ENCODE peak calls at places on chromosomes 12 and 14, in eight cellular contexts. One of them, this sample, is unnamed.

GRCh38 chr12:14454098-14454907 is 88.8 kb downstream of the ATF7IP start:
- DNase-seq in head of caudate nucleus: no peak
- DNase-seq in stimulated activated naive CD8-positive, alpha-beta T cell treated with anti-CD3 and anti-CD28 coated beads, Interleukin-15, Interleukin-2, amounts not matched to agents 100 U/mL and 50 U/mL, for 24 hours: no peak
- DNase-seq in NCI-H1092 treated with DMSO at 0.1 percent for 48 hours: peak; percentile 57
- DNase-seq in activated naive CD4-positive, alpha-beta T cell treated with anti-CD3 and anti-CD28 coated beads for 36 hours: peak; percentile 31
- DNase-seq in nephron progenitor cell: peak; percentile 9
- DNase-seq in tibial artery: no peak
- DNase-seq in breast epithelium: no peak
- DNase-seq in this sample: no peak

GRCh38 chr12:74646831-74647230 is 109.2 kb downstream of the ATXN7L3B start:
- DNase-seq in NCI-H1092 treated with DMSO at 0.1 percent for 48 hours: peak; percentile 14
- DNase-seq in nephron progenitor cell: no peak
- DNase-seq in activated naive CD4-positive, alpha-beta T cell treated with anti-CD3 and anti-CD28 coated beads for 36 hours: no peak
- DNase-seq in tibial artery: no peak
- DNase-seq in head of caudate nucleus: no peak
- DNase-seq in stimulated activated naive CD8-positive, alpha-beta T cell treated with anti-CD3 and anti-CD28 coated beads, Interleukin-15, Interleukin-2, amounts not matched to agents 100 U/mL and 50 U/mL, for 24 hours: no peak
- DNase-seq in breast epithelium: no peak
- DNase-seq in this sample: no peak

GRCh38 chr12:24153041-24153440 is 203.6 kb upstream of the SOX5 start:
- DNase-seq in breast epithelium: no peak
- DNase-seq in NCI-H1092 treated with DMSO at 0.1 percent for 48 hours: no peak
- DNase-seq in stimulated activated naive CD8-positive, alpha-beta T cell treated with anti-CD3 and anti-CD28 coated beads, Interleukin-15, Interleukin-2, amounts not matched to agents 100 U/mL and 50 U/mL, for 24 hours: no peak
- DNase-seq in activated naive CD4-positive, alpha-beta T cell treated with anti-CD3 and anti-CD28 coated beads for 36 hours: no peak
- DNase-seq in nephron progenitor cell: no peak
- DNase-seq in tibial artery: no peak
- DNase-seq in head of caudate nucleus: no peak
- DNase-seq in this sample: no peak

GRCh38 chr14:69675877-69676416 is 64.6 kb downstream of the SUSD6 start:
- DNase-seq in nephron progenitor cell: no peak
- DNase-seq in head of caudate nucleus: no peak
- DNase-seq in tibial artery: no peak
- DNase-seq in NCI-H1092 treated with DMSO at 0.1 percent for 48 hours: no peak
- DNase-seq in activated naive CD4-positive, alpha-beta T cell treated with anti-CD3 and anti-CD28 coated beads for 36 hours: peak; percentile 64
- DNase-seq in stimulated activated naive CD8-positive, alpha-beta T cell treated with anti-CD3 and anti-CD28 coated beads, Interleukin-15, Interleukin-2, amounts not matched to agents 100 U/mL and 50 U/mL, for 24 hours: no peak
- DNase-seq in breast epithelium: no peak
- DNase-seq in this sample: no peak

GRCh38 chr14:103879570-103880333 is 32.4 kb upstream of the PPP1R13B start:
- DNase-seq in head of caudate nucleus: no peak
- DNase-seq in tibial artery: no peak
- DNase-seq in activated naive CD4-positive, alpha-beta T cell treated with anti-CD3 and anti-CD28 coated beads for 36 hours: peak; percentile 16
- DNase-seq in NCI-H1092 treated with DMSO at 0.1 percent for 48 hours: peak; percentile 22
- DNase-seq in stimulated activated naive CD8-positive, alpha-beta T cell treated with anti-CD3 and anti-CD28 coated beads, Interleukin-15, Interleukin-2, amounts not matched to agents 100 U/mL and 50 U/mL, for 24 hours: peak; percentile 22
- DNase-seq in breast epithelium: peak; percentile 66
- DNase-seq in nephron progenitor cell: peak; percentile 46
- DNase-seq in this sample: no peak

GRCh38 chr12:116152268-116152667 is 125.2 kb downstream of the MED13L start:
- DNase-seq in head of caudate nucleus: no peak
- DNase-seq in NCI-H1092 treated with DMSO at 0.1 percent for 48 hours: no peak
- DNase-seq in activated naive CD4-positive, alpha-beta T cell treated with anti-CD3 and anti-CD28 coated beads for 36 hours: no peak
- DNase-seq in nephron progenitor cell: no peak
- DNase-seq in stimulated activated naive CD8-positive, alpha-beta T cell treated with anti-CD3 and anti-CD28 coated beads, Interleukin-15, Interleukin-2, amounts not matched to agents 100 U/mL and 50 U/mL, for 24 hours: no peak
- DNase-seq in tibial artery: no peak
- DNase-seq in breast epithelium: no peak
- DNase-seq in this sample: no peak

GRCh38 chr12:108237272-108237671 is 101.8 kb downstream of the CMKLR1 start:
- DNase-seq in breast epithelium: no peak
- DNase-seq in nephron progenitor cell: no peak
- DNase-seq in stimulated activated naive CD8-positive, alpha-beta T cell treated with anti-CD3 and anti-CD28 coated beads, Interleukin-15, Interleukin-2, amounts not matched to agents 100 U/mL and 50 U/mL, for 24 hours: no peak
- DNase-seq in activated naive CD4-positive, alpha-beta T cell treated with anti-CD3 and anti-CD28 coated beads for 36 hours: no peak
- DNase-seq in head of caudate nucleus: no peak
- DNase-seq in tibial artery: no peak
- DNase-seq in NCI-H1092 treated with DMSO at 0.1 percent for 48 hours: no peak
- DNase-seq in this sample: no peak

GRCh38 chr12:95543305-95543704 is 8.0 kb downstream of the USP44 start:
- DNase-seq in breast epithelium: no peak
- DNase-seq in nephron progenitor cell: no peak
- DNase-seq in head of caudate nucleus: no peak
- DNase-seq in activated naive CD4-positive, alpha-beta T cell treated with anti-CD3 and anti-CD28 coated beads for 36 hours: no peak
- DNase-seq in tibial artery: no peak
- DNase-seq in stimulated activated naive CD8-positive, alpha-beta T cell treated with anti-CD3 and anti-CD28 coated beads, Interleukin-15, Interleukin-2, amounts not matched to agents 100 U/mL and 50 U/mL, for 24 hours: no peak
- DNase-seq in NCI-H1092 treated with DMSO at 0.1 percent for 48 hours: no peak
- DNase-seq in this sample: no peak

GRCh38 chr12:30996752-30997151 is 70.2 kb downstream of the TSPAN11 start:
- DNase-seq in head of caudate nucleus: no peak
- DNase-seq in stimulated activated naive CD8-positive, alpha-beta T cell treated with anti-CD3 and anti-CD28 coated beads, Interleukin-15, Interleukin-2, amounts not matched to agents 100 U/mL and 50 U/mL, for 24 hours: no peak
- DNase-seq in breast epithelium: no peak
- DNase-seq in tibial artery: no peak
- DNase-seq in activated naive CD4-positive, alpha-beta T cell treated with anti-CD3 and anti-CD28 coated beads for 36 hours: no peak
- DNase-seq in nephron progenitor cell: no peak
- DNase-seq in NCI-H1092 treated with DMSO at 0.1 percent for 48 hours: no peak
- DNase-seq in this sample: no peak

GRCh38 chr14:64878775-64879634 is 702 bp downstream of the SPTB start:
- DNase-seq in stimulated activated naive CD8-positive, alpha-beta T cell treated with anti-CD3 and anti-CD28 coated beads, Interleukin-15, Interleukin-2, amounts not matched to agents 100 U/mL and 50 U/mL, for 24 hours: no peak
- DNase-seq in head of caudate nucleus: peak; percentile 33
- DNase-seq in breast epithelium: no peak
- DNase-seq in activated naive CD4-positive, alpha-beta T cell treated with anti-CD3 and anti-CD28 coated beads for 36 hours: no peak
- DNase-seq in nephron progenitor cell: peak; percentile 44
- DNase-seq in NCI-H1092 treated with DMSO at 0.1 percent for 48 hours: peak; percentile 34
- DNase-seq in tibial artery: no peak
- DNase-seq in this sample: no peak